ENCODE peak calls at places on chromosomes 16 and 17, in seven cellular contexts. E, R, G, P, I, S and D are unnamed samples.
A peak's percentile ranks its signal among the peaks of the same experiment; 100 is the strongest.

GRCh38 chr16:71360378-71360777 is 1.9 kb downstream of the CALB2 start:
- DNase-seq in I (no peak), R (no peak), P (peak; percentile 95), G (no peak), S (no peak), E (peak; percentile 63), D (no peak)

GRCh38 chr17:80187090-80187489 is 17.3 kb downstream of the CARD14 start:
- DNase-seq in G (no peak), S (no peak), P (peak; percentile 41), R (no peak), E (no peak), I (no peak), D (no peak)

GRCh38 chr16:12804395-12804794 is 708 bp upstream of the CPPED1 start:
- DNase-seq in R (no peak), I (no peak), P (no peak), E (no peak), S (no peak), G (no peak), D (no peak)

GRCh38 chr17:36183001-36183810 is 6.8 kb upstream of the TBC1D3B start:
- DNase-seq in R (no peak), P (peak; percentile 66), I (peak; percentile 72), G (no peak), E (peak; percentile 96), S (no peak), D (no peak)

GRCh38 chr17:1029196-1029911 is 32.4 kb downstream of the TIMM22 start:
- DNase-seq in G (no peak), S (no peak), I (no peak), P (peak; percentile 50), R (no peak), E (no peak), D (no peak)

GRCh38 chr17:17990282-17990681 is 17.6 kb downstream of the DRC3 start:
- DNase-seq in S (no peak), G (no peak), E (no peak), I (no peak), R (no peak), P (no peak), D (no peak)

GRCh38 chr16:57537194-57537505 is 779 bp upstream of the CCDC102A start:
- DNase-seq in R (no peak), I (no peak), P (no peak), E (no peak), S (no peak), G (no peak), D (no peak)

GRCh38 chr17:2057714-2058520 is 3.0 kb downstream of the HIC1 start:
- DNase-seq in G (no peak), I (no peak), E (no peak), P (no peak), S (no peak), R (no peak), D (no peak)

GRCh38 chr17:68435876-68436842 is 21.1 kb downstream of the WIPI1 start:
- DNase-seq in R (peak; percentile 71), I (peak; percentile 84), E (peak; percentile 87), G (peak; percentile 90), S (peak; percentile 71), P (peak; percentile 45), D (peak; percentile 58)

GRCh38 chr17:66432996-66433556 is 130.7 kb downstream of the PRKCA start:
- DNase-seq in E (peak; percentile 28), S (no peak), R (no peak), P (no peak), I (no peak), G (no peak), D (no peak)

GRCh38 chr16:88951501-88951900 is 25.5 kb downstream of the CBFA2T3 start:
- DNase-seq in R (no peak), G (no peak), S (no peak), E (no peak), I (no peak), P (no peak), D (no peak)

GRCh38 chr17:49707246-49707607 is 537 bp downstream of the SLC35B1 start:
- DNase-seq in P (no peak), I (no peak), E (no peak), S (peak; percentile 16), R (no peak), G (peak; percentile 55), D (no peak)

GRCh38 chr16:20613471-20613887 is 37.3 kb upstream of the ACSM2B start:
- DNase-seq in P (no peak), I (no peak), R (no peak), S (no peak), G (no peak), E (no peak), D (no peak)

GRCh38 chr16:678858-679807 is 1.1 kb upstream of the STUB1 start:
- DNase-seq in I (peak; percentile 80), S (peak; percentile 52), E (peak; percentile 85), G (no peak), R (peak; percentile 57), P (peak; percentile 21), D (no peak)

GRCh38 chr17:79183221-79184158 is 108.9 kb downstream of the ENGASE start:
- DNase-seq in I (no peak), G (no peak), P (no peak), E (peak; percentile 41), S (no peak), R (no peak), D (no peak)

GRCh38 chr17:46809110-46809571 is 9.4 kb downstream of the WNT3 start:
- DNase-seq in S (no peak), E (no peak), I (no peak), R (no peak), P (no peak), G (no peak), D (no peak)

GRCh38 chr16:85259115-85259830 is 147.0 kb upstream of the CIBAR2 start:
- DNase-seq in P (no peak), I (no peak), S (no peak), R (no peak), G (no peak), E (no peak), D (no peak)

GRCh38 chr16:49563666-49564065 is 190.1 kb downstream of the C16orf78 start:
- DNase-seq in I (no peak), R (no peak), E (no peak), S (no peak), P (peak; percentile 43), G (no peak), D (no peak)

GRCh38 chr17:29746669-29747068 is 124.0 kb upstream of the CORO6 start:
- DNase-seq in E (no peak), P (no peak), I (no peak), R (no peak), G (no peak), S (no peak), D (no peak)

GRCh38 chr17:1384881-1385280 is 15.1 kb downstream of the YWHAE start:
- DNase-seq in R (no peak), S (no peak), P (no peak), G (no peak), E (no peak), I (no peak), D (no peak)

GRCh38 chr16:6695666-6696065 is 637.0 kb upstream of the RBFOX1 start:
- DNase-seq in I (no peak), S (no peak), P (no peak), R (no peak), E (no peak), G (no peak), D (no peak)

GRCh38 chr16:27436065-27436464 is 34.1 kb downstream of the IL21R start:
- DNase-seq in I (peak; percentile 13), G (peak; percentile 35), R (no peak), E (no peak), S (no peak), P (no peak), D (no peak)

GRCh38 chr16:27436921-27437650 is 35.1 kb downstream of the IL21R start:
- DNase-seq in R (no peak), I (no peak), P (no peak), G (peak; percentile 25), S (no peak), E (no peak), D (no peak)

GRCh38 chr16:27432600-27432957 is 30.6 kb downstream of the IL21R start:
- DNase-seq in E (no peak), P (peak; percentile 85), I (no peak), S (no peak), R (no peak), G (peak; percentile 27), D (no peak)

GRCh38 chr16:27431773-27432599 is 30.0 kb downstream of the IL21R start:
- DNase-seq in E (no peak), G (peak; percentile 42), S (no peak), P (no peak), I (peak; percentile 5), R (no peak), D (no peak)

GRCh38 chr16:27434141-27435051 is 32.4 kb downstream of the IL21R start:
- DNase-seq in G (peak; percentile 43), I (peak; percentile 10), S (no peak), R (no peak), P (no peak), E (no peak), D (no peak)
- H3K9me3 ChIP-seq in G (no peaks in the 10 kb centered on the region), I (no peaks in the 10 kb centered on the region), S (no peaks in the 10 kb centered on the region), R (no peaks in the 10 kb centered on the region), P (no peaks in the 10 kb centered on the region), E (no peaks in the 10 kb centered on the region), D (no peaks in the 10 kb centered on the region)

DNA sequence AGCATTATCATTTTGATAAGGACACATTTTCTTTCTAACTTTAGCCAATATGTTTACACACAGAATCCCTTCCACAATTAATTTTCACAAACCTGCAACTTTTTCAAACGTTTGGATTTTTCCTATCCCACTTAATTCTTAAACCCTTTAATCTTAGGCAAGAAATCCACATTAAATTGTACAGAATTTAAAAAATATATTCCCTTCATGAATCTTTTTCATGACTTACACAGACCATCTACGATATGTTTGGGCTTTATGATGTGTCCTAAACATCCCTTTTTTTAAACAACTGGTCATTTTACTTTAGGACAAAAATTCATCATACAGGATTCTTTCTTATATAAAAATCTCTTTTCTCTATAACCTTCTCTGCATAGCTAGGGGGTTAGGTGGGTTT is 241.5 kb upstream of the CNTNAP4 start:
- DNase-seq in R (no peak), E (no peak), S (no peak), G (no peak), I (no peak), P (no peak), D (no peak)
- H3K9me3 ChIP-seq in R (no peaks in the 10 kb centered on the region), E (no peaks in the 10 kb centered on the region), S (no peaks in the 10 kb centered on the region), G (no peaks in the 10 kb centered on the region), I (no peaks in the 10 kb centered on the region), P (peaks cover 3% of the 10 kb centered on the region), D (no peaks in the 10 kb centered on the region)

GRCh38 chr17:75922963-75923874 is 17.6 kb downstream of the FBF1 start:
- DNase-seq in I (no peak), P (no peak), E (no peak), G (no peak), R (no peak), S (no peak), D (no peak)

GRCh38 chr17:75920045-75920560 is 15.4 kb upstream of the MRPL38 start:
- DNase-seq in I (no peak), G (no peak), R (no peak), P (no peak), S (no peak), E (no peak), D (no peak)

GRCh38 chr17:75922173-75922961 is 17.7 kb upstream of the MRPL38 start:
- DNase-seq in R (no peak), G (no peak), E (no peak), I (no peak), S (no peak), P (no peak), D (no peak)

GRCh38 chr17:75919611-75920010 is 14.9 kb upstream of the MRPL38 start:
- DNase-seq in P (no peak), I (no peak), G (no peak), E (no peak), R (no peak), S (no peak), D (no peak)

GRCh38 chr17:75921596-75921995 is 16.9 kb upstream of the MRPL38 start:
- DNase-seq in S (no peak), E (no peak), P (no peak), R (no peak), I (no peak), G (no peak), D (no peak)
- H3K9me3 ChIP-seq in S (no peaks in the 10 kb centered on the region), E (no peaks in the 10 kb centered on the region), P (no peaks in the 10 kb centered on the region), R (no peaks in the 10 kb centered on the region), I (no peaks in the 10 kb centered on the region), G (no peaks in the 10 kb centered on the region), D (no peaks in the 10 kb centered on the region)

GRCh38 chr17:28657756-28658155 is 4.0 kb downstream of the SDF2 start:
- DNase-seq in I (no peak), P (no peak), R (no peak), S (no peak), G (no peak), E (no peak), D (no peak)
- H3K9me3 ChIP-seq in I (no peaks in the 10 kb centered on the region), P (no peaks in the 10 kb centered on the region), R (no peaks in the 10 kb centered on the region), S (no peaks in the 10 kb centered on the region), G (no peaks in the 10 kb centered on the region), E (no peaks in the 10 kb centered on the region), D (no peaks in the 10 kb centered on the region)